ENCODE peak calls at places on chromosomes 5 and 9, in six cellular contexts. F is right lobe of liver, K is adrenal gland, B is heart right ventricle, N is tibial artery, U is DND-41. S is an unnamed sample.

GRCh38 chr5:133746834-133747233 is 134.5 kb upstream of the FSTL4 start:
- DNase-seq in F (no peak), K (no peak), B (no peak), N (no peak), U (peak), S (no peak)

GRCh38 chr9:136762915-136763648 is 1.2 kb downstream of the LCN15 start:
- DNase-seq in F (no peak), K (no peak), B (peak), N (no peak), U (peak), S (peak)

GRCh38 chr5:28430565-28431178 is 1392.3 kb upstream of the CDH9 start:
- DNase-seq in F (no peak), K (no peak), B (no peak), N (no peak), U (no peak), S (no peak)

GRCh38 chr9:21709464-21710058 is 92.9 kb upstream of the MTAP start:
- DNase-seq in F (no peak), K (peak), B (no peak), N (peak), U (peak), S (no peak)

GRCh38 chr5:6719896-6720560 is 6.8 kb downstream of the TENT4A start:
- DNase-seq in F (no peak), K (no peak), B (no peak), N (no peak), U (no peak), S (no peak)

GRCh38 chr9:138015021-138015829 is 137.6 kb downstream of the CACNA1B start:
- DNase-seq in F (no peak), K (peak), B (no peak), N (no peak), U (no peak), S (no peak)

GRCh38 chr5:100691545-100691944 is 156.4 kb downstream of the FAM174A start:
- DNase-seq in F (no peak), K (no peak), B (no peak), N (no peak), U (no peak), S (no peak)

GRCh38 chr5:141992349-141992963 is 20.4 kb downstream of the GNPDA1 start:
- DNase-seq in F (peak), K (peak), B (peak), N (peak), U (peak), S (peak)

GRCh38 chr5:20572560-20572959 is 584.6 kb upstream of the CDH18 start:
- DNase-seq in F (no peak), K (no peak), B (no peak), N (no peak), U (no peak), S (no peak)

GRCh38 chr5:87541033-87541432 is 128.3 kb upstream of the CCNH start:
- DNase-seq in F (peak), K (peak), B (peak), N (peak), U (no peak), S (peak)

GRCh38 chr5:81838307-81838906 is 87.5 kb upstream of the SSBP2 start:
- DNase-seq in F (no peak), K (peak), B (no peak), N (no peak), U (peak), S (no peak)

GRCh38 chr5:143618146-143618545 is 193.8 kb upstream of the HMHB1 start:
- DNase-seq in F (no peak), K (no peak), B (no peak), N (no peak), U (no peak), S (no peak)

GRCh38 chr9:36492849-36493248 is 79.8 kb upstream of the MELK start:
- DNase-seq in F (no peak), K (no peak), B (no peak), N (no peak), U (peak), S (no peak)

GRCh38 chr9:112971415-112971814 is 40.6 kb downstream of the ZNF883 start:
- DNase-seq in F (no peak), K (no peak), B (no peak), N (no peak), U (peak), S (no peak)

GRCh38 chr5:134738963-134739661 is 764 bp downstream of the CAMLG start:
- DNase-seq in F (no peak), K (peak), B (no peak), N (no peak), U (peak), S (no peak)

DNA sequence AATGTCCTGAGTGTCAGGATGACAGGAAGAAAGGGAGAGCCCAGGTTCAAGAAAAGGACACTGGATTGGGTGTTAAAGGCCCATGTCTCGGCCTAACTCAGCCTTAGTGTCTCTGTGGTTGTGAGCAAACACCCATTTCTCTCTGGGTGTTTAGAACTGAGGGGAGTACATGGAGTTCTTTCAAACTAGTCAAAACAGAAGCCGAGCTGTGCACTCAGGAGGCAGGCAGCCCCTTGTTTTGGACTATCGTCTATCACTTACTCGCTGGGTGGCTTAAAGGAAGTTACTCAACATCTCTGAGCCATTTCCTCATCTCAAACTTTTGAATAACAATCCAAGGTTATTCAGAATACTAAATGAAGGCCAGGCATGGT is 40.0 kb downstream of the NAIF1 start:
- DNase-seq in F (no peak), K (no peak), B (no peak), N (no peak), U (no peak), S (no peak)
- H3K4me3 ChIP-seq in F (no peak), K (no peak), B (no peak), N (no peak), U (no peak), S (no peak)

GRCh38 chr5:42943931-42944631 is 96.0 kb downstream of the ANXA2R start:
- DNase-seq in F (no peak), K (no peak), B (peak), N (no peak), U (no peak), S (no peak)
- H3K4me3 ChIP-seq in F (no peak), K (no peak), B (peak), N (peak), U (no peak), S (peak)

DNA sequence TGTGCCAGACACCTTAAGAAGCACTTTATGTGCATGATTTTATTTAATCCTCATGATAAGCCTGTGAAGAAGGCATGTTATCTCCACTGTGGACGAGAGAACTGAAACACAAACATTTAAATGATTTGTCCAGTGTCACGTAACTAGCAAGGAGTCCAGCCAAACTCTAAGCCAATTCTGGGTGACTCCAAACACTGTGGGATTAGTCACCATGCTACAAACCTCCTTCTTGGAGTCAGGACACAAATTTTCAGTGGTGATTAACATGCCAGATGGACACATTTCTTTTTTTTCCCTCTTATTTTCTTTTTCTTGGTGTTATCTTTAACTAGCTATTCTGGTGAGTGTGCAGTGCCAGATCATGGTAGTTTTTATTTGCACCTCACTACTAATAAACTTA is 316.8 kb downstream of the NDUFS4 start:
- DNase-seq in F (no peak), K (no peak), B (no peak), N (no peak), U (no peak), S (no peak)
- H3K4me3 ChIP-seq in F (no peak), K (no peak), B (no peak), N (no peak), U (no peak), S (no peak)

DNA sequence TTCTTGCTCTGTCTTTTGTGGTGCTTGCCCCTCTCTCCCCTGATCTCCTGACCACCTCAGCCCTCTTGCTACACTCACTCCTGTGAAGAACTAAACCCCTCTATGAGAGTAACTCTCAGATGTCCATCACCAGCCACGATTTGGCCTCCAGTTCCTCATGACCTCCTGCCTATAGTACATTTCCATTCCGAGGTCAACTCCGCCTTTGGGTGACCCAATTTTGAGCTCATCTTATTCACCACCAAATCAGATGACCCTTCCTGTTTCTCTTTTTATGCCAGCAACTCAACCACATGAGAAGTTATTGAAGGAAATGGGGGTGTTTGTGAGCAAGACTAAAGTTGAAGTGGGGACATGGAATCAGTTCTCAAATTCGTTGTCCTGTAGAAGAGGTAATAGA is 7.2 kb downstream of the AFAP1L1 start:
- DNase-seq in F (no peak), K (no peak), B (no peak), N (no peak), U (no peak), S (no peak)
- H3K4me3 ChIP-seq in F (no peak), K (no peak), B (no peak), N (no peak), U (no peak), S (no peak)

DNA sequence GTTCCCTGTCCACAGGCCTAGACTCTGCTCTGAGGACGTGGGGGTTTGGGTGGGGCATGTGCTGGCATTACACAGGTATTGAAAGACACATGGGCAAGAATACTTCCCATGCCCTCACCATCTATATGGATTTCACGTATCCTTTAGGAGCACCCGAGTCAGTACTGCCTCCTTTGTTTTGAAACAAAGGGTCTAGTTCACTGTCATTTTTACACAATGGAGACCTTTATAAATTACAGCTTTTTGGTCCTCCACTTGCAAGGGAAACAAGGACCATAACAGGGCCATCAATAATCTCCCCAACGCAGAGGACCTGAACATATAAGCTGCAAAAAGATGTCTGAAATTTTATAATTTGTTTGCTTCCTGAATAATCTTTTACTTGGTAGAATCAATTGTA is 24.9 kb upstream of the CRHBP start:
- DNase-seq in F (no peak), K (no peak), B (no peak), N (no peak), U (no peak), S (no peak)
- H3K4me3 ChIP-seq in F (no peak), K (no peak), B (no peak), N (no peak), U (no peak), S (no peak)

DNA sequence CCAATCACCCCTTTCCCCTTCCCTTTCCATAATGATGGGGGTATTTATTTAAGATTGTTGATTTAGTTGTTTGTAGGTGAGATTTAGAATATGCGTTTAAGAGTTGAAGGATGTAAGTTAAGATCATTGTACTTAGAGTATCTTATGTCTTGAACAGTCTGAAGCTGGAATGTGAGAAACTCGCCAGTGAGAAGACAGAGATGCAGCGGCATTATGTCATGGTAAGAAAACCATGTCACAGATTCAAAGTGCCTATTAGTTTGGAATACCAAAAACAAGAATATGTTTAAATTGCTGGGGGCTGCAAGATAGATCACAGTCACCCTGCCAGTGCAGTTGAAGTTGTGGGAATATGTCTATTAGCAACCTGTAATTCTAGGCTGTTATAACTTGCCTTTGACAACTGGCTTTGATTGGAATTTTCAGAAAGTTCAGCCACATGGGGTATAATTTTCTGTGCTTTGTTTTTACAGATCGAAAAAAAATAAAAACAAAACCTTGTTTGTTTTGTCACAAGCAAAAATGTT is 3.0 kb downstream of the TLE4 start:
- DNase-seq in F (no peak), K (no peak), B (no peak), N (no peak), U (no peak), S (no peak)
- H3K4me3 ChIP-seq in F (no peak), K (peak), B (peak), N (peak), U (no peak), S (peak)

GRCh38 chr5:42908509-42909488 is 97.1 kb upstream of the SELENOP start:
- DNase-seq in F (peak), K (peak), B (peak), N (peak), U (peak), S (peak)
- H3K4me3 ChIP-seq in F (peak), K (peak), B (peak), N (peak), U (peak), S (peak)

GRCh38 chr5:88674262-88675158 is 208.5 kb downstream of the MEF2C start:
- DNase-seq in F (no peak), K (peak), B (no peak), N (no peak), U (no peak), S (no peak)
- H3K4me3 ChIP-seq in F (peak), K (peak), B (peak), N (peak), U (no peak), S (peak)